ENCODE peak calls at places on chromosomes 11 and 22, in eight cellular contexts. A is NCI-H2029 treated with DMSO at 0.1 percent for 48 hours, D is foreskin fibroblast, N is A549, K is small intestine, W is Daoy, J is ELF-1, B is RWPE1. Y is an unnamed sample.

GRCh38 chr11:18312663-18313420 is 9.1 kb downstream of the HPS5 start:
- DNase-seq in A (no peak), D (peak), N (no peak), K (peak), W (no peak), J (no peak), B (peak), Y (no peak)

GRCh38 chr11:86672007-86672621 is at the start of gene ME3:
- DNase-seq in A (peak), D (peak), N (peak), K (peak), W (peak), J (peak), B (peak), Y (peak)

GRCh38 chr11:69144316-69144715 is 11.4 kb upstream of the SMIM38 start:
- DNase-seq in A (no peak), D (no peak), N (no peak), K (no peak), W (no peak), J (no peak), B (no peak), Y (no peak)

GRCh38 chr11:131253885-131254204 is 116.6 kb upstream of the NTM start:
- DNase-seq in A (no peak), D (no peak), N (no peak), K (no peak), W (peak), J (peak), B (no peak), Y (peak)

GRCh38 chr11:27085605-27086004 is 45.0 kb downstream of the BBOX1 start:
- DNase-seq in A (no peak), D (no peak), N (no peak), K (no peak), W (no peak), J (no peak), B (no peak), Y (no peak)

GRCh38 chr11:106131998-106132397 is 54.5 kb downstream of the AASDHPPT start:
- DNase-seq in A (no peak), D (no peak), N (no peak), K (no peak), W (no peak), J (peak), B (no peak), Y (no peak)

GRCh38 chr11:92827132-92827531 is 142.3 kb upstream of the MTNR1B start:
- DNase-seq in A (peak), D (no peak), N (no peak), K (no peak), W (no peak), J (no peak), B (no peak), Y (no peak)

GRCh38 chr11:2382927-2383822 is 6.1 kb downstream of the CD81 start:
- DNase-seq in A (no peak), D (peak), N (no peak), K (no peak), W (no peak), J (no peak), B (no peak), Y (no peak)

GRCh38 chr11:36023922-36024321 is 80.1 kb downstream of the LDLRAD3 start:
- DNase-seq in A (no peak), D (peak), N (no peak), K (no peak), W (peak), J (no peak), B (no peak), Y (no peak)

GRCh38 chr11:47204633-47204989 is 10.2 kb upstream of the DDB2 start:
- DNase-seq in A (no peak), D (peak), N (peak), K (no peak), W (peak), J (no peak), B (peak), Y (no peak)

GRCh38 chr22:44191036-44191454 is 10.3 kb downstream of the PARVG start:
- DNase-seq in A (no peak), D (no peak), N (no peak), K (no peak), W (no peak), J (no peak), B (no peak), Y (no peak)

GRCh38 chr11:86934263-86934932 is 20.8 kb downstream of the FZD4 start:
- DNase-seq in A (no peak), D (no peak), N (no peak), K (no peak), W (no peak), J (peak), B (no peak), Y (no peak)

GRCh38 chr22:30195245-30196140 is 51.1 kb downstream of the LIF start:
- DNase-seq in A (no peak), D (no peak), N (no peak), K (no peak), W (no peak), J (no peak), B (no peak), Y (no peak)

GRCh38 chr11:13308704-13309103 is 31.1 kb downstream of the BMAL1 start:
- DNase-seq in A (no peak), D (no peak), N (no peak), K (no peak), W (no peak), J (no peak), B (no peak), Y (peak)

GRCh38 chr11:132821027-132821426 is 711.3 kb downstream of the OPCML start:
- DNase-seq in A (no peak), D (no peak), N (no peak), K (no peak), W (peak), J (peak), B (no peak), Y (no peak)

GRCh38 chr11:11332141-11332710 is 20.8 kb downstream of the CSNK2A3 start:
- DNase-seq in A (no peak), D (no peak), N (no peak), K (no peak), W (peak), J (peak), B (no peak), Y (no peak)

GRCh38 chr11:19952101-19952605 is 208.1 kb downstream of the DBX1 start:
- DNase-seq in A (peak), D (no peak), N (peak), K (no peak), W (peak), J (no peak), B (no peak), Y (no peak)

GRCh38 chr11:6635082-6635932 is 16.1 kb upstream of the TPP1 start:
- DNase-seq in A (no peak), D (peak), N (no peak), K (peak), W (no peak), J (peak), B (no peak), Y (no peak)

GRCh38 chr22:17108256-17109112 is 12.7 kb downstream of the TMEM121B start:
- DNase-seq in A (no peak), D (no peak), N (no peak), K (no peak), W (no peak), J (no peak), B (no peak), Y (no peak)

GRCh38 chr22:44399906-44400762 is 87.4 kb upstream of the SHISAL1 start:
- DNase-seq in A (no peak), D (no peak), N (no peak), K (no peak), W (no peak), J (no peak), B (no peak), Y (no peak)

GRCh38 chr22:27170491-27170890 is 513.1 kb downstream of the MIAT start:
- DNase-seq in A (no peak), D (peak), N (peak), K (no peak), W (peak), J (no peak), B (no peak), Y (no peak)

GRCh38 chr11:96188625-96189006 is 154.4 kb downstream of the MAML2 start:
- DNase-seq in A (no peak), D (peak), N (no peak), K (no peak), W (peak), J (no peak), B (no peak), Y (no peak)

GRCh38 chr22:27139935-27140493 is 482.6 kb downstream of the MIAT start:
- DNase-seq in A (no peak), D (peak), N (peak), K (no peak), W (peak), J (peak), B (peak), Y (no peak)

GRCh38 chr11:65739022-65739421 is 18.4 kb upstream of the RNASEH2C start:
- DNase-seq in A (no peak), D (no peak), N (no peak), K (no peak), W (no peak), J (no peak), B (no peak), Y (no peak)

GRCh38 chr11:126355324-126355925 is at the start of gene ST3GAL4:
- DNase-seq in A (no peak), D (peak), N (peak), K (peak), W (peak), J (peak), B (peak), Y (peak)

GRCh38 chr11:26143553-26144308 is 188.2 kb upstream of the ANO3 start:
- DNase-seq in A (no peak), D (no peak), N (no peak), K (no peak), W (no peak), J (no peak), B (no peak), Y (no peak)

GRCh38 chr11:72135891-72136676 is 559 bp downstream of the FOLR3 start:
- DNase-seq in A (no peak), D (no peak), N (no peak), K (no peak), W (no peak), J (no peak), B (no peak), Y (no peak)

GRCh38 chr11:36380296-36381004 is 84.4 kb downstream of the PRR5L start:
- DNase-seq in A (no peak), D (no peak), N (no peak), K (no peak), W (no peak), J (no peak), B (no peak), Y (no peak)

GRCh38 chr22:17980638-17981051 is 43.7 kb downstream of the MICAL3 start:
- DNase-seq in A (no peak), D (no peak), N (no peak), K (peak), W (no peak), J (peak), B (no peak), Y (no peak)

GRCh38 chr11:108629274-108629673 is 35.6 kb upstream of the DDX10 start:
- DNase-seq in A (no peak), D (no peak), N (no peak), K (no peak), W (no peak), J (no peak), B (no peak), Y (no peak)

GRCh38 chr11:46663277-46663940 is 37.0 kb downstream of the ARHGAP1 start:
- DNase-seq in A (no peak), D (no peak), N (no peak), K (no peak), W (no peak), J (no peak), B (no peak), Y (no peak)

GRCh38 chr11:30426781-30427180 is 103.9 kb downstream of the ARL14EP start:
- DNase-seq in A (no peak), D (no peak), N (no peak), K (no peak), W (no peak), J (no peak), B (no peak), Y (no peak)

GRCh38 chr22:42808516-42808915 is 48.6 kb downstream of the ARFGAP3 start:
- DNase-seq in A (no peak), D (no peak), N (no peak), K (no peak), W (no peak), J (no peak), B (no peak), Y (no peak)

GRCh38 chr11:94602430-94603372 is 35.5 kb downstream of the PIWIL4 start:
- DNase-seq in A (peak), D (no peak), N (peak), K (peak), W (peak), J (peak), B (peak), Y (no peak)

GRCh38 chr11:40219401-40219800 is 1240.1 kb downstream of the LRRC4C start:
- DNase-seq in A (no peak), D (no peak), N (no peak), K (no peak), W (no peak), J (no peak), B (no peak), Y (no peak)

GRCh38 chr11:11025087-11025486 is 167.2 kb upstream of the ZBED5 start:
- DNase-seq in A (no peak), D (peak), N (peak), K (no peak), W (peak), J (no peak), B (peak), Y (no peak)

GRCh38 chr11:72787262-72788104 is 6.4 kb downstream of the STARD10 start:
- DNase-seq in A (peak), D (no peak), N (no peak), K (peak), W (no peak), J (peak), B (no peak), Y (no peak)

GRCh38 chr22:36594569-36594968 is 65.6 kb upstream of the EIF3D start:
- DNase-seq in A (no peak), D (no peak), N (no peak), K (no peak), W (no peak), J (no peak), B (no peak), Y (no peak)

GRCh38 chr11:126514061-126514713 is 158.7 kb downstream of the ST3GAL4 start:
- DNase-seq in A (no peak), D (no peak), N (no peak), K (no peak), W (no peak), J (no peak), B (no peak), Y (no peak)

GRCh38 chr11:124194696-124195418 is 11.7 kb downstream of the OR10D3 start:
- DNase-seq in A (peak), D (no peak), N (peak), K (peak), W (peak), J (peak), B (peak), Y (no peak)